ENCODE peak calls at places on chromosome 3, in five cellular contexts. D, X, K, P and J are unnamed samples.

GRCh38 chr3:136711277-136711676 is 40.9 kb downstream of the STAG1 start:
- DNase-seq in D (no peak), X (no peak), K (no peak), P (no peak), J (no peak)

GRCh38 chr3:45612918-45613602 is 18.5 kb downstream of the LIMD1 start:
- DNase-seq in D (no peak), X (peak), K (no peak), P (no peak), J (no peak)

GRCh38 chr3:14598143-14598569 is 53.4 kb upstream of the CCDC174 start:
- DNase-seq in D (no peak), X (no peak), K (no peak), P (no peak), J (peak)

GRCh38 chr3:152197937-152198336 is 70.8 kb upstream of the MBNL1 start:
- DNase-seq in D (no peak), X (no peak), K (no peak), P (no peak), J (no peak)

GRCh38 chr3:184466413-184466960 is 86.6 kb downstream of the CHRD start:
- DNase-seq in D (no peak), X (no peak), K (no peak), P (no peak), J (no peak)

GRCh38 chr3:129695203-129695602 is 88.7 kb upstream of the PLXND1 start:
- DNase-seq in D (no peak), X (no peak), K (no peak), P (no peak), J (no peak)

GRCh38 chr3:58563386-58564035 is 13.7 kb downstream of the FAM107A start:
- DNase-seq in D (peak), X (no peak), K (no peak), P (no peak), J (no peak)

GRCh38 chr3:160098946-160099626 is 110.5 kb downstream of the IL12A start:
- DNase-seq in D (no peak), X (no peak), K (no peak), P (no peak), J (no peak)

GRCh38 chr3:197368821-197369220 is 70.4 kb upstream of the DLG1 start:
- DNase-seq in D (no peak), X (no peak), K (no peak), P (no peak), J (no peak)

GRCh38 chr3:197365621-197366020 is 67.2 kb upstream of the DLG1 start:
- DNase-seq in D (no peak), X (no peak), K (no peak), P (no peak), J (no peak)

GRCh38 chr3:197366301-197367044 is 68.1 kb upstream of the DLG1 start:
- DNase-seq in D (no peak), X (no peak), K (no peak), P (no peak), J (peak)

GRCh38 chr3:197368330-197368729 is 69.9 kb upstream of the DLG1 start:
- DNase-seq in D (no peak), X (no peak), K (no peak), P (no peak), J (peak)

GRCh38 chr3:197367081-197367780 is 68.8 kb upstream of the DLG1 start:
- DNase-seq in D (peak), X (no peak), K (no peak), P (no peak), J (peak)
- TF ChIP-seq SIN3A in D (no peak), X (no peak), K (no peak), P (no peak), J (no peak)

GRCh38 chr3:86973440-86973839 is 17.5 kb downstream of the VGLL3 start:
- DNase-seq in D (no peak), X (no peak), K (no peak), P (no peak), J (no peak)
- TF ChIP-seq SIN3A in D (no peak), X (no peak), K (no peak), P (no peak), J (no peak)

DNA sequence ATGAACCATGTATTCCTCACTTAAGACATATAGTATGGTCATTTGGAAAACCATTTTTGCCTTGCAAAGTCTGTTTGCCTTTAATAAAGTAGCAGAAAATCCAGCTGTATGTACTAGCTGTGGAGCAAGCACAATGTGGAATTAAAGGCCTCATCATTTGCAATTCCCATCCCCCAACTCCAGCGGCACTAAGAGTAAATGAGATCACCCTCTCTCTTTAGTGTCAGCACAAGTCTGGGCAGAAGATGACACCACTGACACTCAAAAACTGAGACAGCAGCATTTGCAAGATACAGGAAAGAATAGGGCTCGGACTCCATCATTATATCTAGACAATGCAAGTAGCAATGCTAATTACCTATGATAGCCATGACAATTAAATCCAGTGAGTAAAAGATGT is 24.7 kb upstream of the DYNC1LI1 start:
- DNase-seq in D (no peak), X (no peak), K (no peak), P (no peak), J (no peak)
- TF ChIP-seq SIN3A in D (no peak), X (no peak), K (no peak), P (no peak), J (no peak)

GRCh38 chr3:10384541-10385360 is 63.8 kb upstream of the SEC13 start:
- DNase-seq in D (no peak), X (no peak), K (no peak), P (no peak), J (no peak)
- TF ChIP-seq SIN3A in D (no peak), X (no peak), K (no peak), P (no peak), J (no peak)

GRCh38 chr3:187967097-187967496 is 186.9 kb upstream of the LPP start:
- DNase-seq in D (no peak), X (no peak), K (no peak), P (no peak), J (no peak)
- TF ChIP-seq SIN3A in D (no peak), X (no peak), K (no peak), P (no peak), J (no peak)

GRCh38 chr3:72380193-72380592 is 468.1 kb downstream of the SHQ1 start:
- DNase-seq in D (no peak), X (no peak), K (no peak), P (no peak), J (no peak)

GRCh38 chr3:72378287-72378686 is 470.0 kb downstream of the SHQ1 start:
- DNase-seq in D (no peak), X (no peak), K (no peak), P (no peak), J (no peak)

GRCh38 chr3:72381584-72381983 is 466.7 kb downstream of the SHQ1 start:
- DNase-seq in D (no peak), X (no peak), K (no peak), P (no peak), J (no peak)

GRCh38 chr3:72380711-72381508 is 467.3 kb downstream of the SHQ1 start:
- DNase-seq in D (no peak), X (no peak), K (no peak), P (no peak), J (no peak)

GRCh38 chr3:72379500-72380187 is 468.6 kb downstream of the SHQ1 start:
- DNase-seq in D (no peak), X (no peak), K (no peak), P (no peak), J (no peak)
- TF ChIP-seq SIN3A in D (no peak), X (no peak), K (no peak), P (no peak), J (no peak)

GRCh38 chr3:123527046-123527445 is 57.8 kb downstream of the HACD2 start:
- DNase-seq in D (no peak), X (no peak), K (no peak), P (no peak), J (no peak)
- TF ChIP-seq SIN3A in D (no peak), X (no peak), K (no peak), P (no peak), J (no peak)